ENCODE peak calls at places on chromosomes 2 and 18, in four cellular contexts. One of them, this sample, is unnamed.
A peak's percentile ranks its signal among the peaks of the same experiment; 100 is the strongest.

GRCh38 chr2:15813481-15814266 is 126.7 kb upstream of the MYCN start:
- DNase-seq in A549: no peak
- DNase-seq in HepG2: no peak
- DNase-seq in GM12878: no peak
- DNase-seq in this sample: no peak

GRCh38 chr18:22099925-22100324 is 69.5 kb upstream of the GATA6 start:
- DNase-seq in A549: no peak
- DNase-seq in HepG2: no peak
- DNase-seq in GM12878: no peak
- DNase-seq in this sample: no peak

GRCh38 chr2:25355270-25355669 is 13.5 kb upstream of the DNMT3A start:
- DNase-seq in A549: no peak
- DNase-seq in HepG2: no peak
- DNase-seq in GM12878: no peak
- DNase-seq in this sample: no peak

GRCh38 chr2:212421571-212422334 is 116.8 kb downstream of the ERBB4 start:
- DNase-seq in A549: no peak
- DNase-seq in HepG2: no peak
- DNase-seq in GM12878: no peak
- DNase-seq in this sample: no peak

GRCh38 chr18:72605350-72605749 is 61.2 kb upstream of the CBLN2 start:
- DNase-seq in A549: no peak
- DNase-seq in HepG2: no peak
- DNase-seq in GM12878: no peak
- DNase-seq in this sample: no peak

GRCh38 chr2:108189316-108189715 is 50.5 kb upstream of the SULT1C3 start:
- DNase-seq in A549: no peak
- DNase-seq in HepG2: no peak
- DNase-seq in GM12878: no peak
- DNase-seq in this sample: no peak

GRCh38 chr2:196555726-196556125 is 83.8 kb upstream of the CCDC150 start:
- DNase-seq in A549: no peak
- DNase-seq in HepG2: no peak
- DNase-seq in GM12878: no peak
- DNase-seq in this sample: no peak

GRCh38 chr2:25505630-25506029 is 163.9 kb upstream of the DNMT3A start:
- DNase-seq in A549: no peak
- DNase-seq in HepG2: no peak
- DNase-seq in GM12878: no peak
- DNase-seq in this sample: no peak

GRCh38 chr18:69944434-69944833 is 3.2 kb downstream of the CD226 start:
- DNase-seq in A549: no peak
- DNase-seq in HepG2: no peak
- DNase-seq in GM12878: no peak
- DNase-seq in this sample: no peak

GRCh38 chr2:231181848-231182247 is 16.6 kb upstream of the ARMC9 start:
- DNase-seq in A549: peak; percentile 33
- DNase-seq in HepG2: peak; percentile 78
- DNase-seq in GM12878: peak; percentile 52
- DNase-seq in this sample: peak; percentile 23

GRCh38 chr2:58428286-58428552 is 187.1 kb upstream of the FANCL start:
- DNase-seq in A549: peak; percentile 21
- DNase-seq in HepG2: no peak
- DNase-seq in GM12878: no peak
- DNase-seq in this sample: no peak

GRCh38 chr2:68643011-68643873 is at the start of gene PROKR1:
- DNase-seq in A549: peak; percentile 7
- DNase-seq in HepG2: no peak
- DNase-seq in GM12878: no peak
- DNase-seq in this sample: peak; percentile 60

GRCh38 chr2:207483477-207483876 is 46.3 kb upstream of the CREB1 start:
- DNase-seq in A549: no peak
- DNase-seq in HepG2: no peak
- DNase-seq in GM12878: no peak
- DNase-seq in this sample: no peak

GRCh38 chr2:218229851-218230250 is 12.9 kb downstream of the ARPC2 start:
- DNase-seq in A549: no peak
- DNase-seq in HepG2: no peak
- DNase-seq in GM12878: no peak
- DNase-seq in this sample: no peak

GRCh38 chr2:165990846-165991245 is 37.3 kb upstream of the TTC21B start:
- DNase-seq in A549: no peak
- DNase-seq in HepG2: peak; percentile 12
- DNase-seq in GM12878: no peak
- DNase-seq in this sample: no peak

GRCh38 chr18:36127866-36128845 is 984 bp downstream of the SLC39A6 start:
- DNase-seq in A549: no peak
- DNase-seq in HepG2: peak; percentile 23
- DNase-seq in GM12878: no peak
- DNase-seq in this sample: peak; percentile 42

GRCh38 chr2:238425979-238426567 is 654 bp upstream of the ASB1 start:
- DNase-seq in A549: peak; percentile 54
- DNase-seq in HepG2: peak; percentile 57
- DNase-seq in GM12878: no peak
- DNase-seq in this sample: peak; percentile 48

GRCh38 chr18:2978626-2979025 is 34.3 kb downstream of the LPIN2 start:
- DNase-seq in A549: peak; percentile 21
- DNase-seq in HepG2: no peak
- DNase-seq in GM12878: no peak
- DNase-seq in this sample: no peak

GRCh38 chr2:34004936-34005335 is 405.8 kb upstream of the FAM98A start:
- DNase-seq in A549: no peak
- DNase-seq in HepG2: no peak
- DNase-seq in GM12878: no peak
- DNase-seq in this sample: no peak

GRCh38 chr18:9421788-9422329 is 53.5 kb upstream of the RALBP1 start:
- DNase-seq in A549: no peak
- DNase-seq in HepG2: no peak
- DNase-seq in GM12878: no peak
- DNase-seq in this sample: peak; percentile 38
- H3K27ac ChIP-seq in A549: no peak overlapping the region
- H3K27ac ChIP-seq in HepG2: no peak overlapping the region
- H3K27ac ChIP-seq in GM12878: no peak overlapping the region
- H3K27ac ChIP-seq in this sample: peak overlapping the region; percentile 56

DNA sequence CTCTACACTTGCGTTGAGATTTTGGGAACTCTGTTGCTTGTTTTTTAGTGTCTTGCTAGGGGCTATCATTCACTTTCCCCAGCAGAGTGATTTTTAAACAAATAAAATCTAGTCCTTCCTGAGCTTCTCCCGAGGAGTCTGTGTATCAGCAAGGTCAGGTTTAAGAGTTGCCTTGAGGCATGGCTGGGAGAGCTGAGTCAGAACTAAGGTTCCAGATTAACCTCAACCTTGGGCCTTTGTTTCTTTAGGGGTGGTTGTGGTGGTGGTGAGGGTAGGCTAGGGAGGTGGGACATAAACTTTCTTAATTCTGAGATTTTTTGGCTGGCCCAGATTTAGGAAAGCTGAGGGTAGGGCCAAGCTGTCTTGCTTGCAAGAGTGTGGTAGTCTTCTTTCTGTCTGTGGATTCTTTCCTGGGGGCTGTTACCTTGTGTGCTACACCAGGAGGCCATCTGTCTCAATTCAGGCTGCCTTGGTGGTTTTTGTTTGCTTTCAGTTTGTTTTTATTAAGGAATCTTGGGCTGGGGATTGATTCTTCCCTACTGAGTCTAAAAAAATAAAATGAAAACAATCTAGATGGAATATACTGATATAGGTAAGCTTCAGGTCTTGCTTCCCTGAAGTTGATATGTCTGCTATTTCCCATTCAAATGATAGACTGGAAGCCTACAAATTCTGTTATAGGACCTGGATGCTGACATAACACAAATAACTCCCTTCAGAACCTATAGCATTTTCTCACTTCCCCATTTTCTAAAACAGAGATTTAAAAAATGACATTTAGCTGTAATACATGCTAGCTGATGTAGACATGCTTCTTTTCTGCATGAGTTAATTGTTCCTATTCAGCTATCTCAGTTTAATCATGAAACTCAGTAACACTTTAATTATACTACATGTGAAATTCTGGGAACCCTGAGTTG is 5.4 kb downstream of the LHCGR start:
- DNase-seq in A549: no peak
- DNase-seq in HepG2: no peak
- DNase-seq in GM12878: no peak
- DNase-seq in this sample: no peak
- TF ChIP-seq POLR2AphosphoS2 in A549: no peak
- TF ChIP-seq POLR2AphosphoS2 in HepG2: no peak
- TF ChIP-seq POLR2AphosphoS2 in GM12878: no peak
- TF ChIP-seq POLR2AphosphoS2 in this sample: no peak

GRCh38 chr2:40193670-40194026 is 258.2 kb downstream of the SLC8A1 start:
- DNase-seq in A549: no peak
- DNase-seq in HepG2: no peak
- DNase-seq in GM12878: no peak
- DNase-seq in this sample: no peak
- H3K27ac ChIP-seq in A549: no peak overlapping the region
- H3K27ac ChIP-seq in HepG2: no peak overlapping the region
- H3K27ac ChIP-seq in GM12878: no peak overlapping the region
- H3K27ac ChIP-seq in this sample: no peak overlapping the region

DNA sequence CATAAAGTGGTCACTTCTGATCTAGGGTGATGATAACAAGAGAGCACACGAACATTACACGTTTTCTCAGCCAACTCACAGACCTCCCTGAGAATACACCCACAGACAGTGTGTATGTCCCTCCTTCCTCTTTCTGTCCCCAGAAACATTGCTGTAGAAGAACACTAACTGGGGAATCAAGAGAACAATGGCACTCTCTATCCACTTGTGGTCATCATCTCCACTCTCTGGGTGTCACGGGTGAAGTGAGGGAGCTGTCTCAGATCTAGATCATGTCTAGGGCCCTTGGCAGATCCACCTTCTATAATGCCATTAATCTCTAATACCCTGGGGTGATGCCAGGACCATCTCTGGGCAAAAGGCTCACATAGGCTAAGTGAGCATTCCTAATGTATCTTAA is 97.9 kb downstream of the DNER start:
- DNase-seq in A549: no peak
- DNase-seq in HepG2: no peak
- DNase-seq in GM12878: no peak
- DNase-seq in this sample: no peak
- TF ChIP-seq POLR2AphosphoS2 in A549: no peak
- TF ChIP-seq POLR2AphosphoS2 in HepG2: no peak
- TF ChIP-seq POLR2AphosphoS2 in GM12878: no peak
- TF ChIP-seq POLR2AphosphoS2 in this sample: no peak

DNA sequence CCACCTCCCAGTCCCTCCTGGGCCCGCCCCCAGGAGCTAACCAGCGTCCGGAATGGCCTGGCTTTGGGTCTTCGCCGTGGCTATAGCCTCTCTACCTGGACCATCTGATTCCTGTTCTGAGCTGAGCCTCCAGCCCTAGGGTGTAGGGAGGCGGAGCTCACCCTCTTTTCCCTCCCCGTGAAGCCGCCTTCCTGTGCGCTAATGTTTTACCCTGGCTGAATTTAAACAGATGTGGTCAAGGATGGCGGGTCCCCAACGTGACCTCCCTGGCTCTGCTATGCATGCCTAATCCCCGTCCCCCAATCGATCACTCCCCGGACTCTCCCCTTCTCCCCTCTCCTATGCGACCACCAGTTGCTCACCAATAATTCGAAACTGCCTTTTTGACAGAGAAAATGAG is 217.8 kb downstream of the BCL2 start:
- DNase-seq in A549: no peak
- DNase-seq in HepG2: no peak
- DNase-seq in GM12878: no peak
- DNase-seq in this sample: no peak
- H3K27ac ChIP-seq in A549: no peak overlapping the region
- H3K27ac ChIP-seq in HepG2: no peak overlapping the region
- H3K27ac ChIP-seq in GM12878: no peak overlapping the region
- H3K27ac ChIP-seq in this sample: no peak overlapping the region

GRCh38 chr2:225120175-225120574 is 77.9 kb upstream of the DOCK10 start:
- DNase-seq in A549: peak; percentile 24
- DNase-seq in HepG2: no peak
- DNase-seq in GM12878: no peak
- DNase-seq in this sample: no peak

GRCh38 chr2:225122007-225122406 is 79.7 kb upstream of the DOCK10 start:
- DNase-seq in A549: no peak
- DNase-seq in HepG2: no peak
- DNase-seq in GM12878: no peak
- DNase-seq in this sample: no peak

GRCh38 chr2:225117061-225117716 is 74.9 kb upstream of the DOCK10 start:
- DNase-seq in A549: no peak
- DNase-seq in HepG2: no peak
- DNase-seq in GM12878: no peak
- DNase-seq in this sample: no peak

GRCh38 chr2:225124311-225124832 is 82.1 kb upstream of the DOCK10 start:
- DNase-seq in A549: no peak
- DNase-seq in HepG2: no peak
- DNase-seq in GM12878: no peak
- DNase-seq in this sample: no peak

DNA sequence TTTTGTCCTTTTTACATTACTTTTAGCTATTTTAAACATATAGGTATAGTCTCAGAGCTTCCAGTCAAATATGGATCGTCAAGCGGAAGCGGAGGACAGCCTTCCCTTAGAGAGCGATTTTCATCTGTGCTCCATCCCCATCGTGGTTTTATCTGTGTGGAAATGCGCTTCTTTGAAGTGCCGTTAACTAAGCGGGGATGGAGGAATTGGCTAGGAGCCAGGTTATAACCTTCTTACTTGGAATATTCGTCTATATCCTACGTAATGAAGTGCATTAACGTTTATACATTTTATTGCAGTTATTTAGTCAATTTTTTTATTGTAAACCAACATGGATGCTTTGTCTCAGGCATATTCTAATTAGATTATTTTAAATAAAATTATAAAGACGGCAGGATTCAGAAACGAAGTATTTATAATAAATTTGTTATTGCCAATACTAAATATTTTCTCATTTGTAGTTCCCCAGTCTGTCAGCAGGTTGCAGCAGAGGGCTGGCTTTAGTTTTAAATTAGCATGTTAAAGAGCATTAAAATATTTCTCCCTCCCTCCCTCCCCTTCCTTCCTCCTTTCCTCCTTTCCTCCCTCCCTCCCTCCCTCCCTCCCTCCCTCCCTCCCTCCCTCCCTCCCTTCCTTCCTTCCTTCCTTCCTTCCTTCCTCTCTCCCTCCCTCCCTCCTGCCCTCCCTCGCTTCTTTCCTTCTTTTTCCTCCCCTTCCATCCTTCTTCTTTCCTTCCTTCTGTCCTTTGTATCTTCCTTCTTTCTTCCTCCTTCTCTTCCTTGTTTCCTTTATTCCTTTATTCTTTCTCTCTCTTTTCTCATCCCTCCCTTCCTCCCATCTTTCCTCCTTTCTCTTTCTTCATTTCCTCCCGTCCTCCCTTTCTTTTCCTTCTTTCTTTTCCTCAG is 80.6 kb upstream of the DOCK10 start:
- DNase-seq in A549: no peak
- DNase-seq in HepG2: no peak
- DNase-seq in GM12878: no peak
- DNase-seq in this sample: peak; percentile 8
- TF ChIP-seq POLR2AphosphoS2 in A549: no peak
- TF ChIP-seq POLR2AphosphoS2 in HepG2: no peak
- TF ChIP-seq POLR2AphosphoS2 in GM12878: no peak
- TF ChIP-seq POLR2AphosphoS2 in this sample: no peak